ENCODE peak calls at places on chromosome 1, in ten cellular contexts. U, R, E, D, O, X, M, J, W and Y are unnamed samples.

GRCh38 chr1:62175568-62176179 is 19.0 kb upstream of the L1TD1 start:
- DNase-seq in D (no peak), E (no peak), O (peak), R (peak), U (peak), X (no peak), J (no peak), W (peak), M (peak), Y (no peak)

GRCh38 chr1:225422033-225422605 is 5.7 kb downstream of the LBR start:
- DNase-seq in M (no peak), X (no peak), O (no peak), W (no peak), D (no peak), R (no peak), J (no peak), E (no peak), U (no peak), Y (no peak)

GRCh38 chr1:59379028-59379728 is 82.3 kb downstream of the FGGY start:
- DNase-seq in D (no peak), W (no peak), J (no peak), X (no peak), R (no peak), E (no peak), U (no peak), M (no peak), O (peak), Y (no peak)

GRCh38 chr1:143497374-143497747 is 474.4 kb downstream of the FAM72C start:
- DNase-seq in M (no peak), U (no peak), W (peak), E (peak), R (no peak), J (peak), O (no peak), X (peak), D (peak), Y (no peak)

GRCh38 chr1:66246371-66247262 is 287.3 kb upstream of the SGIP1 start:
- DNase-seq in O (no peak), U (no peak), J (no peak), D (no peak), M (no peak), W (no peak), E (no peak), R (no peak), X (no peak), Y (no peak)

GRCh38 chr1:107432108-107432507 is 291.3 kb downstream of the NTNG1 start:
- DNase-seq in U (no peak), R (no peak), E (no peak), J (no peak), D (no peak), X (no peak), W (no peak), M (peak), O (no peak), Y (no peak)

GRCh38 chr1:58768332-58768731 is 15.5 kb downstream of the JUN start:
- DNase-seq in O (no peak), R (no peak), J (no peak), X (no peak), W (no peak), D (no peak), M (peak), E (no peak), U (no peak), Y (no peak)

GRCh38 chr1:94142022-94142421 is 21.1 kb upstream of the ABCA4 start:
- DNase-seq in E (no peak), D (no peak), J (no peak), U (peak), W (no peak), R (no peak), O (no peak), X (no peak), M (no peak), Y (no peak)

GRCh38 chr1:17112496-17113236 is 6.6 kb downstream of the PADI2 start:
- DNase-seq in D (no peak), M (no peak), O (no peak), W (no peak), E (no peak), R (no peak), X (no peak), J (no peak), U (no peak), Y (no peak)

GRCh38 chr1:150997949-150998348 is 8.8 kb downstream of the MINDY1 start:
- DNase-seq in R (no peak), W (no peak), J (no peak), M (no peak), E (no peak), X (no peak), O (no peak), U (no peak), D (no peak), Y (no peak)

GRCh38 chr1:108949044-108949443 is 14.2 kb downstream of the CLCC1 start:
- DNase-seq in U (no peak), W (no peak), O (no peak), R (no peak), J (no peak), X (no peak), D (no peak), M (no peak), E (no peak), Y (no peak)

GRCh38 chr1:212754715-212755114 is 36.9 kb downstream of the NSL1 start:
- DNase-seq in W (no peak), O (no peak), R (no peak), J (no peak), X (no peak), M (no peak), D (no peak), U (peak), E (no peak), Y (no peak)

GRCh38 chr1:212762234-212762633 is 29.3 kb downstream of the NSL1 start:
- DNase-seq in D (no peak), W (no peak), R (no peak), J (no peak), M (no peak), U (no peak), E (no peak), X (no peak), O (no peak), Y (no peak)

GRCh38 chr1:212759683-212760082 is 31.9 kb downstream of the NSL1 start:
- DNase-seq in M (no peak), U (no peak), O (no peak), D (peak), W (no peak), X (no peak), R (no peak), E (no peak), J (no peak), Y (no peak)

GRCh38 chr1:212762839-212763238 is 28.7 kb downstream of the NSL1 start:
- DNase-seq in U (no peak), J (no peak), W (no peak), E (no peak), X (no peak), D (peak), R (no peak), M (no peak), O (no peak), Y (no peak)

DNA sequence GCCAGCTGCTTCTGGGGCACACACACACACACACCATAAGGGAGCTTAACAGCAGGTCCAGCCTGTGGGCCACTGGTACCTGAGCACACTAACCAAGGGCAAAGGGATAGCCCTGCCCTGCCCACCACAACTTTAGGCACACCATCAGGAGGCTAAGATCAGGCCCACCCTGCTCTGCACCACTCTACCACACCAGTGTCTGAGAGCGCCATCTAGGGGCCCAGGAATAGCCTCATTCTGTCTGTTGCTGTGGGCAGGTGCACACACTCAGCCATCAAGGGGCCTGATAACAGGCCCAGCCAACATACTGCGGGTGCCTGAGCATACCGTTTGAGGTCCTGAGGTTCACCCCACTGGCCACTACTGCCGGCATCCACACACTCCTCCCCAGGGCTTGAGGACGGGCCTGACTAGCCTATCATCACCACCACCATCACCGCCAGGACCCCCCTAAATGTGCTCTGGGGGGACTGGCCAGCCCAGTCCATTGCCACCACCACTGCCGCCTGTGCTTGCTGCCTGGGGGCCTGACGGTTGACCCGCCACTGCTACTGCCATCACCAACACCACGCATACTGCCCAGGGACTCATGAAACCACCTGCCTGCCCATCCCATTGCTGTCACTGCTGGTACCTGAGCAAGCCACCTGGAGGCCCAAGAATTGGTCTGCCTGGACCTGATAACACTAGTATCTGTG is 31.3 kb downstream of the NSL1 start:
- DNase-seq in W (no peak), M (no peak), X (no peak), E (no peak), U (peak), D (peak), O (no peak), J (no peak), R (no peak), Y (no peak)
- TF ChIP-seq CTCF in W (no peak), M (peak), X (no peak), E (no peak), U (peak), D (peak), O (peak), J (no peak), R (peak), Y (no peak)

GRCh38 chr1:101360506-101360905 is 123.7 kb downstream of the S1PR1 start:
- DNase-seq in U (no peak), E (no peak), W (no peak), D (no peak), R (no peak), M (no peak), O (no peak), X (no peak), J (no peak), Y (no peak)

GRCh38 chr1:101356013-101356412 is 119.2 kb downstream of the S1PR1 start:
- DNase-seq in W (no peak), R (no peak), M (no peak), D (no peak), X (no peak), U (no peak), O (no peak), J (no peak), E (no peak), Y (no peak)

GRCh38 chr1:101356604-101357443 is 120.0 kb downstream of the S1PR1 start:
- DNase-seq in D (no peak), E (no peak), W (no peak), M (no peak), O (no peak), X (no peak), J (no peak), U (no peak), R (no peak), Y (no peak)

GRCh38 chr1:101357444-101357986 is 120.7 kb downstream of the S1PR1 start:
- DNase-seq in W (peak), U (peak), X (no peak), E (no peak), J (no peak), M (peak), D (no peak), O (peak), R (peak), Y (peak)
- TF ChIP-seq CTCF in W (no peak), U (peak), X (peak), E (peak), J (peak), M (peak), D (peak), O (peak), R (peak), Y (peak)

DNA sequence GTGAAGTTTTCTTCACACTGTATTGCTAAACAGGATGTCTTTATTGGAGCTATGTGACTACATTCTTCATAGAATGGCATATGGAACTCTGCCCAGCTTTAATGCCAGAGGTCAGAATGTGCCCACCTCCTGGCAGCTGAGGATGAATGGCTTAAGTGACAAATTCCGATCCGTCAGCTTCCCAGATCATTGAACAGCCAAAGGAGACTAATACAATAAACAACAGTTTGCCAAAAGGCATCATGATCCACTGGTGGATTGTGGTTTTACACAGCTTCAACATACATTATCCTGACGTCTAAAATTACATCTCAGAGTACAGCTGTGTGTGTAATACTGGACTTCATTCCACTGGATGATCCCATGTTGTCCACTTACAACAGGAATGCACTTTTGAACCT is 68.7 kb upstream of the C1orf105 start:
- DNase-seq in D (no peak), W (no peak), O (peak), X (no peak), R (no peak), M (peak), E (no peak), U (peak), J (no peak), Y (no peak)
- TF ChIP-seq CTCF in D (no peak), W (no peak), O (no peak), X (no peak), R (no peak), M (no peak), E (no peak), U (no peak), J (no peak), Y (no peak)

DNA sequence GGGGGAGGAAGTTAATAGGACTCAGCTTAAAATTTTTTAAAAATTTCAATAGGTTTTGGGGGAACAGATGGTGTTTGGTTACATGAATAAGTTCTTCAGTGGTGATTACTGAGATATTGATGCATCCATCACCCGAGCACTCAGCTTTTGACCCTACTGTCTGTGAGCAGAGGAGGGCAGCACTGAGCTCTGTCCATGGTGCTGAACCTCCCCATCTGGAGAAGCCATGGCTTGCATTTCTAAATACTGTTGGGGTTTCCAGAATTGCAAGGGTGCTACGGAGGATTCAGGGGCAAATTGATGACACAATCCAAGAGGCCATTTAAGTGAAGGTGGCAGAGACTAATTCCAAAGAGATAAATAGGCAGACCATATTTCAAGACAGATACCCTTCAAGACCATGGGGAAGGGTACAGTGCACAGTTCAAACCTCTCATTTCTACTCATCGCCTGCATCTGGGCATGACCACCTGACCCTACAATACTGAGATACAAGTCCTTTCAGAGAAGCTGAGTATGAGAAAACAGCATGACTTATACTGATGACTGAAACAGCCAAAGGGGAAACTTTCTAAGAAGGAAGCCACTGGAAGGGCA is 17.2 kb downstream of the SYT2 start:
- DNase-seq in X (peak), J (no peak), U (peak), M (peak), D (no peak), R (peak), O (peak), W (peak), E (peak), Y (peak)
- TF ChIP-seq CTCF in X (peak), J (peak), U (peak), M (peak), D (no peak), R (peak), O (peak), W (no peak), E (peak), Y (peak)

DNA sequence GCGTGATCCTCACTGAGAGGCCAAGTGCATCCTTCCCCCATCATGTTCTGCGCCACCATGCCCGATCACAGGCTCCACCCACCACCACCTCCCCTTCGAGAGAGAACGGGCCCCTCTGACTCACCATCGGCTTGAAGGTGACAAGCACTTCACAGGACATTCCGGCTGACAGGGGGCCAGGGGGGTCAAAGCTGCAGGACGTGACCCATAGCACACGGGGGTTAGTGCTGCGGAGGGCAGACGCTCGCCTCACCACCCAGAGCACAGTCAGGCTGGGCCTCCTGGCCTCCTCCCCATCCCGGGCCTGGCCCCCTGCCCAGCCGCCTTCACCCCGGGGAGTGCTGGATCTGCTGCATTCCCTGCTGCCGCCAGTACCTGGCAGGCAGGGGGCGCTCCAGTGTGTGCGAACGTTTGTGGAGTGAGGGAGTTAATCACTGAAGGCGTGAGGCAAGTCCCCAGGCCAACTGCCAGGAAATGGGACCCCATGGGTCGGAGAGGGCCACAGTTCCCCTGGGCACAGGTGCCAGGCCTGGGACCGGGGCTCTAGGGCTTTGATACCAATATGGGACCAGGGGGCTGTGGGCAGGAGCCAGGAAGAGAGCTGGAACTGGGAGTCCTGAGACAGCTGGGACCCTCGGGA is 40.9 kb upstream of the TMEM52 start:
- DNase-seq in M (peak), W (peak), D (peak), U (peak), E (peak), X (peak), O (peak), J (peak), R (peak), Y (peak)
- TF ChIP-seq CTCF in M (peak), W (no peak), D (peak), U (peak), E (peak), X (peak), O (peak), J (peak), R (peak), Y (peak)

GRCh38 chr1:183323849-183324683 is 94.1 kb downstream of the NMNAT2 start:
- DNase-seq in E (no peak), W (no peak), U (no peak), O (peak), R (no peak), J (no peak), D (no peak), X (no peak), M (no peak), Y (no peak)
- TF ChIP-seq CTCF in E (no peak), W (no peak), U (no peak), O (no peak), R (no peak), J (no peak), D (no peak), X (no peak), M (no peak), Y (no peak)

GRCh38 chr1:64426691-64427090 is 43.2 kb upstream of the CACHD1 start:
- DNase-seq in U (no peak), E (no peak), X (no peak), O (no peak), W (no peak), R (no peak), M (no peak), D (no peak), J (no peak), Y (no peak)

GRCh38 chr1:64423526-64423925 is 46.4 kb upstream of the CACHD1 start:
- DNase-seq in M (no peak), X (no peak), E (no peak), D (no peak), W (no peak), U (no peak), J (no peak), O (no peak), R (no peak), Y (no peak)

GRCh38 chr1:64424412-64424811 is 45.5 kb upstream of the CACHD1 start:
- DNase-seq in D (no peak), W (no peak), R (no peak), E (no peak), J (no peak), X (no peak), O (no peak), M (no peak), U (no peak), Y (no peak)

GRCh38 chr1:64427879-64428278 is 42.0 kb upstream of the CACHD1 start:
- DNase-seq in R (no peak), X (no peak), J (no peak), O (no peak), U (no peak), W (no peak), D (no peak), M (no peak), E (no peak), Y (no peak)

GRCh38 chr1:64425521-64425920 is 44.4 kb upstream of the CACHD1 start:
- DNase-seq in R (no peak), U (no peak), D (no peak), X (no peak), O (no peak), J (no peak), M (no peak), W (no peak), E (no peak), Y (no peak)
- TF ChIP-seq CTCF in R (no peak), U (no peak), D (no peak), X (no peak), O (no peak), J (no peak), M (no peak), W (no peak), E (no peak), Y (no peak)